ENCODE peak calls at places on chromosomes 6 and 20, in seven cellular contexts. C is HCT116, J is K562, Q is HepG2, U is SK-N-SH, I is GM12878, R is H1. X is an unnamed sample.

GRCh38 chr20:17835240-17835940 is 133.2 kb downstream of the SNX5 start:
- DNase-seq in I (no peak), Q (no peak), C (peak; percentile 55), R (no peak), U (no peak), J (no peak), X (no peak)

GRCh38 chr20:45470262-45470931 is 844 bp downstream of the WFDC2 start:
- DNase-seq in C (no peak), I (no peak), J (no peak), Q (no peak), U (peak; percentile 73), R (peak; percentile 87), X (peak; percentile 59)

GRCh38 chr20:52056203-52057062 is 135.1 kb downstream of the ZFP64 start:
- DNase-seq in U (no peak), Q (no peak), R (no peak), C (peak; percentile 7), I (no peak), J (no peak), X (no peak)

GRCh38 chr20:36303020-36303595 is 3.0 kb upstream of the DLGAP4 start:
- DNase-seq in U (no peak), J (no peak), I (no peak), R (no peak), Q (no peak), C (no peak), X (no peak)

GRCh38 chr20:45419188-45420091 is 3.5 kb downstream of the PIGT start:
- DNase-seq in U (no peak), J (no peak), Q (peak; percentile 35), C (no peak), I (peak; percentile 80), R (peak; percentile 20), X (no peak)

GRCh38 chr20:31788578-31788977 is 30.6 kb upstream of the MYLK2 start:
- DNase-seq in U (no peak), Q (no peak), C (no peak), R (no peak), I (no peak), J (no peak), X (no peak)

GRCh38 chr6:29628419-29629281 is 4.3 kb downstream of the GABBR1 start:
- DNase-seq in Q (peak; percentile 43), R (peak; percentile 90), J (peak; percentile 75), I (no peak), C (no peak), U (peak; percentile 90), X (peak; percentile 83)

GRCh38 chr6:52515219-52515960 is 61.5 kb downstream of the TRAM2 start:
- DNase-seq in I (no peak), R (no peak), J (no peak), Q (peak; percentile 72), C (no peak), U (no peak), X (no peak)

GRCh38 chr6:2695464-2696095 is 55.1 kb downstream of the MYLK4 start:
- DNase-seq in I (no peak), Q (peak; percentile 27), R (no peak), J (no peak), C (peak; percentile 36), U (no peak), X (peak; percentile 55)

GRCh38 chr6:34658605-34659218 is 37.9 kb downstream of the ILRUN start:
- DNase-seq in Q (no peak), J (no peak), C (no peak), I (no peak), R (no peak), U (no peak), X (peak; percentile 45)

GRCh38 chr6:170062904-170063220 is 228.0 kb downstream of the DLL1 start:
- DNase-seq in J (no peak), Q (no peak), R (no peak), I (no peak), U (no peak), C (no peak), X (no peak)

GRCh38 chr6:1770435-1770843 is 160.7 kb downstream of the FOXC1 start:
- DNase-seq in C (no peak), I (peak; percentile 65), J (no peak), Q (no peak), U (no peak), R (no peak), X (no peak)

GRCh38 chr20:19096847-19097246 is 115.6 kb upstream of the SLC24A3 start:
- DNase-seq in I (no peak), U (no peak), Q (no peak), J (no peak), C (no peak), R (no peak), X (no peak)

GRCh38 chr6:57135885-57136284 is 36.2 kb upstream of the BAG2 start:
- DNase-seq in J (no peak), C (no peak), I (no peak), R (no peak), Q (no peak), U (no peak), X (no peak)

GRCh38 chr20:33660685-33661058 is 1.5 kb upstream of the C20orf144 start:
- DNase-seq in I (no peak), Q (no peak), U (no peak), R (no peak), C (no peak), J (no peak), X (no peak)

GRCh38 chr6:7827142-7827541 is 83.4 kb downstream of the TXNDC5 start:
- DNase-seq in Q (no peak), R (no peak), I (no peak), C (no peak), U (no peak), J (no peak), X (no peak)

GRCh38 chr6:52725133-52725529 is 38.1 kb downstream of the GSTA2 start:
- DNase-seq in R (no peak), U (no peak), J (no peak), I (no peak), C (no peak), Q (no peak), X (peak; percentile 42)

GRCh38 chr6:19662911-19663310 is 174.3 kb upstream of the ID4 start:
- DNase-seq in I (no peak), C (no peak), R (no peak), J (no peak), U (no peak), Q (no peak), X (no peak)

GRCh38 chr20:25584905-25585704 is at the start of gene NINL:
- DNase-seq in J (peak; percentile 61), I (no peak), C (no peak), U (peak; percentile 97), Q (peak; percentile 82), R (peak; percentile 89), X (peak; percentile 69)

GRCh38 chr6:113397229-113397628 is 459.9 kb upstream of the MARCKS start:
- DNase-seq in R (no peak), I (no peak), C (no peak), Q (no peak), J (no peak), U (no peak), X (no peak)

GRCh38 chr6:82396964-82397761 is 33.5 kb downstream of the TPBG start:
- DNase-seq in C (peak; percentile 89), J (no peak), R (no peak), Q (no peak), U (no peak), I (no peak), X (no peak)

GRCh38 chr20:56418385-56418861 is 6.4 kb downstream of the CASS4 start:
- DNase-seq in Q (no peak), C (no peak), R (no peak), U (no peak), I (no peak), J (no peak), X (no peak)

GRCh38 chr6:157020398-157021266 is 243.5 kb downstream of the ARID1B start:
- DNase-seq in I (no peak), J (no peak), C (peak; percentile 22), R (no peak), Q (peak; percentile 51), U (peak; percentile 80), X (peak; percentile 22)

GRCh38 chr20:14828459-14828858 is 491.0 kb upstream of the FLRT3 start:
- DNase-seq in J (no peak), Q (no peak), R (no peak), U (no peak), C (no peak), I (no peak), X (no peak)

GRCh38 chr6:72941751-72942150 is 283.5 kb downstream of the KHDC1L start:
- DNase-seq in R (no peak), Q (no peak), I (no peak), J (no peak), C (no peak), U (no peak), X (no peak)

GRCh38 chr6:18343741-18344140 is 43.4 kb upstream of the RNF144B start:
- DNase-seq in U (no peak), R (no peak), J (no peak), C (no peak), I (no peak), Q (no peak), X (no peak)
- TF ChIP-seq JUND in U (peak; percentile 41), R (no peak), J (no peak), C (no peak), I (no peak), Q (no peak), X (no peak)

DNA sequence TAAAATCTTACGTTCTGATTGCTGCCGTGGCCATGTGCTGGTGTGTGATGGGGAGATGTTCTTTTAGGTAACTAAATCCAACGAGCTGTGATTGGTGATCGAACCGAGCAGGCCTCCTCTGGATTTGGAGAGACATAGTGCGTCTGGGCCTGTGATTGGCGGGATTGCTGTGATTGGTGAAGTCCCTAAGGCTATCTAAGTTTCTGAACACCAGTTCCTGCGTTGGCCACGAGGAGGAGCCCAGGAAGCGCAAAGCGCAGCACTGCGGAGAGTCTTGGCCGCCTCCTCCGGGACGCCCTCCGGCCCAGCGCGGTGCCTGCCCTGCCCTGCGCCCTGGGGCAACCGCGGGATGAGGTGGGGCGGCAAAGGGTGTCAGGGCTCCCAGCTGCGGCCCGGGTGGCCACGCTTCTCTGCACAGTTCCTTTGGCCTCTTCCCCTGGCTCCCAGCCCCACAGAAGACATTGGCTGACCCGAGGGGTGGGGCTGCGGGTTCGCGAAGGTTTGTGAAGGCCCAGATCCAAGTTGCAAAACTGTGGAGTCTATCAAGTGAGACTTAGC is 33.0 kb downstream of the HNF4A start:
- DNase-seq in R (peak; percentile 95), I (no peak), Q (no peak), J (peak; percentile 76), U (peak; percentile 85), C (peak; percentile 88), X (peak; percentile 60)
- TF ChIP-seq JUND in R (no peak), I (no peak), Q (no peak), J (no peak), U (no peak), C (no peak), X (no peak)

GRCh38 chr20:50224553-50225255 is 34.1 kb downstream of the CEBPB start:
- DNase-seq in U (no peak), C (no peak), J (peak; percentile 39), I (no peak), R (no peak), Q (no peak), X (no peak)
- TF ChIP-seq JUND in U (peak; percentile 44), C (no peak), J (no peak), I (no peak), R (no peak), Q (no peak), X (no peak)

GRCh38 chr6:137764464-137764863 is 102.6 kb upstream of the TNFAIP3 start:
- DNase-seq in U (no peak), C (no peak), J (no peak), I (no peak), Q (no peak), R (no peak), X (no peak)
- TF ChIP-seq JUND in U (no peak), C (peak; percentile 28), J (no peak), I (no peak), Q (no peak), R (no peak), X (no peak)

X was measured in T47D.